ENCODE peak calls at places on chromosome 5, in nine cellular contexts. L is heart left ventricle; J is cardiac muscle cell; F is foreskin keratinocyte; I is CD8-positive, alpha-beta memory T cell; G is left ventricle myocardium inferior; E is iPS DF 6.9; M is ascending aorta; W is uterus. P is an unnamed sample. For H3K4me1, the result is how much of the 10 kb centered on the place peaks cover.

GRCh38 chr5:15757103-15757502 is 257.1 kb downstream of the FBXL7 start:
- DNase-seq in J (peak), W (no peak), F (no peak), G (no peak), I (no peak), E (no peak), M (no peak), L (no peak), P (no peak)

GRCh38 chr5:115246361-115246991 is 16.2 kb downstream of the PGGT1B start:
- DNase-seq in E (no peak), G (no peak), J (peak), W (no peak), M (no peak), I (no peak), F (no peak), L (no peak), P (no peak)

GRCh38 chr5:107675201-107675600 is 4.5 kb upstream of the EFNA5 start:
- DNase-seq in I (no peak), F (no peak), G (no peak), L (no peak), M (no peak), E (no peak), J (no peak), W (no peak), P (no peak)

GRCh38 chr5:42950091-42950465 is 90.0 kb downstream of the ANXA2R start:
- DNase-seq in F (no peak), M (no peak), I (no peak), J (no peak), W (no peak), L (no peak), G (no peak), E (no peak), P (no peak)

GRCh38 chr5:95725071-95725820 is 5.9 kb upstream of the RHOBTB3 start:
- DNase-seq in F (no peak), M (no peak), L (no peak), J (no peak), W (no peak), G (no peak), E (no peak), I (no peak), P (no peak)

GRCh38 chr5:1204693-1205242 is 3.4 kb downstream of the SLC6A19 start:
- DNase-seq in I (peak), F (no peak), L (no peak), G (peak), J (peak), E (no peak), M (no peak), W (no peak), P (no peak)

GRCh38 chr5:143054480-143054941 is 284.3 kb downstream of the ARHGAP26 start:
- DNase-seq in E (no peak), J (peak), W (no peak), I (no peak), L (no peak), G (no peak), F (no peak), M (no peak), P (no peak)

GRCh38 chr5:33321026-33321425 is 119.7 kb upstream of the TARS1 start:
- DNase-seq in G (no peak), L (no peak), W (peak), I (no peak), F (peak), E (no peak), J (peak), M (no peak), P (no peak)

GRCh38 chr5:113331201-113331551 is 103.6 kb downstream of the TSSK1B start:
- DNase-seq in I (no peak), J (peak), F (no peak), M (no peak), W (no peak), E (no peak), G (no peak), L (no peak), P (no peak)

GRCh38 chr5:57174128-57174849 is 430 bp downstream of the GPBP1 start:
- DNase-seq in I (no peak), E (no peak), F (no peak), G (peak), J (peak), W (no peak), L (no peak), M (no peak), P (peak)

GRCh38 chr5:154318691-154319090 is 127.1 kb upstream of the SAP30L start:
- DNase-seq in L (no peak), J (no peak), W (no peak), G (no peak), M (no peak), I (no peak), F (no peak), E (no peak), P (no peak)

GRCh38 chr5:179416114-179416730 is 71.0 kb upstream of the ADAMTS2 start:
- DNase-seq in M (no peak), W (no peak), J (no peak), L (no peak), E (no peak), G (no peak), F (no peak), I (no peak), P (no peak)

GRCh38 chr5:163894645-163895044 is 389.2 kb downstream of the MAT2B start:
- DNase-seq in M (no peak), E (no peak), J (peak), W (no peak), I (no peak), L (no peak), G (no peak), F (peak), P (no peak)

GRCh38 chr5:88683506-88684135 is 199.4 kb downstream of the MEF2C start:
- DNase-seq in G (no peak), F (no peak), J (no peak), E (no peak), W (no peak), L (no peak), I (no peak), M (no peak), P (no peak)

GRCh38 chr5:60550311-60550710 is 149.7 kb downstream of the DEPDC1B start:
- DNase-seq in G (no peak), M (no peak), L (no peak), W (no peak), I (no peak), F (no peak), E (no peak), J (no peak), P (no peak)

GRCh38 chr5:134458234-134458633 is 46.6 kb upstream of the CDKN2AIPNL start:
- DNase-seq in G (peak), I (no peak), J (peak), W (peak), L (peak), F (no peak), M (no peak), E (no peak), P (peak)

GRCh38 chr5:73299665-73300435 is 126.9 kb downstream of the TMEM174 start:
- DNase-seq in E (no peak), G (no peak), J (no peak), M (no peak), I (no peak), W (no peak), L (no peak), F (no peak), P (no peak)

GRCh38 chr5:66860199-66860975 is 264.2 kb downstream of the MAST4 start:
- DNase-seq in E (no peak), L (no peak), F (no peak), J (peak), I (no peak), M (no peak), W (no peak), G (no peak), P (peak)

GRCh38 chr5:67331296-67331925 is 134.8 kb upstream of the CD180 start:
- DNase-seq in F (no peak), M (no peak), E (no peak), G (no peak), W (no peak), J (no peak), L (no peak), I (no peak), P (no peak)

GRCh38 chr5:62587737-62588136 is 9.1 kb downstream of the LRRC70 start:
- DNase-seq in I (no peak), L (no peak), J (peak), M (no peak), F (no peak), G (no peak), E (no peak), W (no peak), P (no peak)

GRCh38 chr5:173829826-173830225 is 58.3 kb upstream of the CPEB4 start:
- DNase-seq in J (no peak), M (no peak), I (no peak), F (peak), E (no peak), W (no peak), G (no peak), L (no peak), P (peak)

GRCh38 chr5:1725641-1726468 is 73.8 kb downstream of the MRPL36 start:
- DNase-seq in I (no peak), L (no peak), E (no peak), G (no peak), W (no peak), F (no peak), M (no peak), J (peak), P (no peak)

GRCh38 chr5:1428107-1428506 is 17.1 kb downstream of the SLC6A3 start:
- DNase-seq in E (no peak), J (no peak), L (no peak), M (no peak), I (no peak), W (no peak), G (no peak), F (no peak), P (no peak)

GRCh38 chr5:60055168-60055567 is 161.6 kb upstream of the PDE4D start:
- DNase-seq in J (no peak), L (no peak), E (no peak), W (no peak), I (no peak), G (no peak), M (no peak), F (no peak), P (no peak)

GRCh38 chr5:159208508-159209437 is 580 bp downstream of the RNF145 start:
- DNase-seq in W (peak), I (no peak), J (peak), L (peak), G (peak), E (no peak), F (no peak), M (no peak), P (peak)
- H3K4me1 ChIP-seq in W (under half), I (under half), J (under half), L (under half), G (half or more), E (under half), F (under half), M (under half), P (under half)

GRCh38 chr5:176534640-176535039 is 2.6 kb downstream of the RNF44 start:
- DNase-seq in I (no peak), W (no peak), G (no peak), J (no peak), M (no peak), F (no peak), E (no peak), L (no peak), P (peak)
- H3K4me1 ChIP-seq in I (half or more), W (under half), G (half or more), J (under half), M (under half), F (under half), E (under half), L (half or more), P (half or more)

GRCh38 chr5:151068571-151069197 is 12.2 kb downstream of the TNIP1 start:
- DNase-seq in E (no peak), J (no peak), G (no peak), W (no peak), L (peak), M (no peak), F (no peak), I (no peak), P (peak)

GRCh38 chr5:151068189-151068570 is 12.7 kb downstream of the TNIP1 start:
- DNase-seq in G (no peak), W (no peak), J (no peak), I (no peak), E (no peak), L (no peak), M (no peak), F (no peak), P (no peak)

GRCh38 chr5:151072234-151073025 is 8.4 kb downstream of the TNIP1 start:
- DNase-seq in W (no peak), M (no peak), E (no peak), I (no peak), J (no peak), G (no peak), F (peak), L (no peak), P (no peak)

GRCh38 chr5:151071021-151071420 is 9.8 kb downstream of the TNIP1 start:
- DNase-seq in M (no peak), G (no peak), W (no peak), E (no peak), F (no peak), L (no peak), I (no peak), J (no peak), P (peak)

GRCh38 chr5:151070449-151070848 is 10.4 kb downstream of the TNIP1 start:
- DNase-seq in L (no peak), W (no peak), I (no peak), F (no peak), M (no peak), G (no peak), E (no peak), J (no peak), P (no peak)
- H3K4me1 ChIP-seq in L (half or more), W (under half), I (half or more), F (under half), M (under half), G (half or more), E (under half), J (under half), P (half or more)

GRCh38 chr5:98785244-98785643 is 11.8 kb downstream of the RGMB start:
- DNase-seq in M (no peak), G (no peak), I (no peak), J (no peak), F (no peak), W (no peak), E (no peak), L (no peak), P (no peak)
- H3K4me1 ChIP-seq in M (under half), G (half or more), I (under half), J (under half), F (under half), W (under half), E (under half), L (under half), P (half or more)